ENCODE peak calls at places on chromosomes 1 and 21, in five cellular contexts. G is endothelial cell of umbilical vein, F is aorta, E is A549, B is brain microvascular endothelial cell. M is an unnamed sample.

GRCh38 chr1:151942882-151943281 is 33.6 kb upstream of the THEM4 start:
- DNase-seq in E (no peak), G (no peak), F (no peak), B (peak; percentile 14), M (no peak)

GRCh38 chr1:38152351-38153082 is 105.9 kb upstream of the POU3F1 start:
- DNase-seq in B (no peak), F (no peak), G (no peak), E (no peak), M (no peak)

GRCh38 chr1:155126494-155127104 is 1.1 kb upstream of the EFNA1 start:
- DNase-seq in B (peak; percentile 38), E (no peak), F (no peak), G (peak; percentile 29), M (peak; percentile 56)

GRCh38 chr1:29958271-29958670 is 721.9 kb downstream of the PTPRU start:
- DNase-seq in B (no peak), E (no peak), F (no peak), G (no peak), M (no peak)

GRCh38 chr21:36706951-36707762 is 8.2 kb downstream of the SIM2 start:
- DNase-seq in F (peak; percentile 57), B (no peak), G (no peak), E (no peak), M (no peak)

GRCh38 chr21:42546433-42546832 is 32.8 kb downstream of the SLC37A1 start:
- DNase-seq in F (peak; percentile 65), G (no peak), B (no peak), E (no peak), M (no peak)

GRCh38 chr1:8874230-8875201 is 4.0 kb downstream of the ENO1 start:
- DNase-seq in F (peak; percentile 62), B (no peak), G (no peak), E (no peak), M (no peak)

GRCh38 chr1:161382214-161383019 is 14.7 kb upstream of the CFAP126 start:
- DNase-seq in B (peak; percentile 79), G (peak; percentile 80), F (no peak), E (peak; percentile 58), M (no peak)

GRCh38 chr1:111920221-111921024 is 69.0 kb downstream of the KCND3 start:
- DNase-seq in G (no peak), E (no peak), F (peak; percentile 82), B (peak; percentile 6), M (no peak)

GRCh38 chr1:113808450-113809195 is 3.7 kb downstream of the RSBN1 start:
- DNase-seq in E (no peak), B (no peak), F (no peak), G (peak; percentile 9), M (no peak)

GRCh38 chr1:242208021-242208420 is 209.1 kb upstream of the MAP1LC3C start:
- DNase-seq in G (no peak), E (no peak), B (no peak), F (no peak), M (no peak)

GRCh38 chr1:9691726-9692125 is 40.2 kb downstream of the PIK3CD start:
- DNase-seq in B (no peak), E (no peak), F (no peak), G (no peak), M (no peak)

GRCh38 chr1:183178490-183178889 is 7.6 kb upstream of the LAMC2 start:
- DNase-seq in F (no peak), E (no peak), B (peak; percentile 20), G (no peak), M (no peak)

GRCh38 chr1:3483801-3484444 is 29.5 kb downstream of the ARHGEF16 start:
- DNase-seq in B (no peak), G (peak; percentile 25), F (no peak), E (peak; percentile 23), M (peak; percentile 71)

GRCh38 chr1:33086384-33086850 is 5.5 kb downstream of the AZIN2 start:
- DNase-seq in G (peak; percentile 77), F (peak; percentile 89), B (peak; percentile 79), E (peak; percentile 33), M (peak; percentile 86)

GRCh38 chr21:46354518-46354917 is 30.6 kb downstream of the PCNT start:
- DNase-seq in E (no peak), B (no peak), F (no peak), G (no peak), M (no peak)

GRCh38 chr1:67441183-67441582 is 11.0 kb upstream of the SERBP1 start:
- DNase-seq in B (peak; percentile 65), E (no peak), F (peak; percentile 81), G (peak; percentile 80), M (no peak)

GRCh38 chr21:39843483-39843882 is 23.8 kb upstream of the PCP4 start:
- DNase-seq in G (no peak), E (no peak), F (no peak), B (no peak), M (no peak)

GRCh38 chr1:218108034-218108433 is 177.1 kb upstream of the RRP15 start:
- DNase-seq in G (no peak), B (no peak), E (no peak), F (no peak), M (no peak)

GRCh38 chr1:119659628-119660027 is 11.6 kb upstream of the ZNF697 start:
- DNase-seq in G (no peak), E (no peak), F (no peak), B (no peak), M (no peak)

GRCh38 chr1:227541796-227542152 is 21.6 kb upstream of the ZNF678 start:
- DNase-seq in E (no peak), B (no peak), G (no peak), F (no peak), M (no peak)

GRCh38 chr1:2248127-2248826 is 20.2 kb downstream of the SKI start:
- DNase-seq in B (no peak), G (no peak), E (no peak), F (no peak), M (no peak)

GRCh38 chr1:2247760-2248126 is 19.6 kb downstream of the SKI start:
- DNase-seq in F (no peak), G (no peak), B (no peak), E (no peak), M (peak; percentile 49)

GRCh38 chr1:2248854-2249558 is 20.9 kb downstream of the SKI start:
- DNase-seq in F (no peak), B (no peak), G (no peak), E (no peak), M (no peak)

GRCh38 chr1:2250721-2251281 is 22.7 kb downstream of the SKI start:
- DNase-seq in F (no peak), G (no peak), B (no peak), E (no peak), M (peak; percentile 17)

DNA sequence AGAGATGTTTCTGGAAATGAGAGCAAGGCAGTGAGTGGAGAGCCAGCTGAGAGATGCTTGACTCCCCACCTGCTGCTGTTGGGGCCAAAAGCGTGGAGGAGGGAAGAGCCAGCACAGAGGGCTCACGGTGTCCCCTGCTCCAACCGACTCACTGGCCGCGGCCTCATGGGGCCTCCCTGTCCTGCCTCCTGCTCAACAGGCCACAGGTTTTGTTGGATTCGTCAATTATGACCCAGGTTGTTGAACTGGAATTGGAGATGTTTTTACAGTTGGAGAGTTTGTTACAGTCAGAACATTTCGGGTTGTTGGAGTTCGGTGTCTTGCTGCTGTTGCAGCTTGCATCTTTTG is 21.4 kb downstream of the SKI start:
- DNase-seq in F (no peak), E (no peak), G (no peak), B (no peak), M (no peak)
- H3K4me3 ChIP-seq in F (no peak overlapping the region), E (no peak overlapping the region), G (no peak overlapping the region), B (no peak overlapping the region), M (no peak overlapping the region)

GRCh38 chr21:27045281-27045985 is 78.5 kb upstream of the ADAMTS5 start:
- DNase-seq in B (no peak), G (no peak), F (no peak), E (no peak), M (no peak)
- H3K4me3 ChIP-seq in B (no peak overlapping the region), G (no peak overlapping the region), F (no peak overlapping the region), E (no peak overlapping the region), M (no peak overlapping the region)

GRCh38 chr1:152983743-152984142 is at the start of gene SPRR1A:
- DNase-seq in F (no peak), B (no peak), G (no peak), E (no peak), M (no peak)
- H3K4me3 ChIP-seq in F (no peak within 1 kb of the TSS), B (no peak within 1 kb of the TSS), G (no peak within 1 kb of the TSS), E (no peak within 1 kb of the TSS), M (no peak within 1 kb of the TSS)

DNA sequence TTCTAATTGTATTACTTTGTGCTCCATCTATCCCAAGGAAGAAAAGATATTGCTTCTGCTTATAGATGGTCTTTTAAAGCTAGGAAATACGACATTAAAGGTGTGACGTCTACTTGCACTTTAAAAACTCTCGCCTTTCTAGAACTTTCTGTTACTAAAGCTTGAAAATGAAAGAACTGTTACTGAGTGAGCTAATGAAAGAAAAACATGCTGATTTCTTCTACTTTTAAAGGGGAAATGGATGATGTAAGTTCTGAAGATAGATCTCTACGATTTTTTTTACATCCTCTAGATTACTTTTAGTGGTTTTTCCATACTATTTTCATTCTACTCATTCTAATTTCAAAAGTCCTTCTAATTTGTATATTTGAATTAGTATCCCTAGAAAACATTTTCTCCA is 387.5 kb downstream of the USP25 start:
- DNase-seq in B (no peak), E (no peak), F (no peak), G (peak; percentile 74), M (no peak)
- H3K4me3 ChIP-seq in B (no peak overlapping the region), E (no peak overlapping the region), F (no peak overlapping the region), G (peak overlapping the region; percentile 45), M (no peak overlapping the region)

DNA sequence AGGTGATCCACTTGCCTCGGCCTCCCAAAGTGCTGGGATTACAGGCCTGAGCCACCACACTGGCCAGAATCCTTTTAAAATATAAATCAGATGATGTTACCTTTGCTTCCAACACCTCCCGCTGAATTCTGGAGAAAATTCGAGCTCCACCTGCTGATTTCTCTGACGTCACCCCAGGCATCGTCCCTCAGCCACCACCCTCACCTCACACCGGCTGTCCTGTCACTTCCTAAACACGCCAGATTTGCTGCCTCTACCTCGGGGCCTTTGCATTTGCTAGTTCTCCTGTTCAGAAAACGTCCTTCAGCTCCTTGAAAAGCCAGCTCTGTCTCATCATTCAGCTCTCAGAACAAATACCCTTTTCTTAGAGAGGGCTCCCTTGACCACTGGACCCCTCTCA is 57.9 kb downstream of the FBXO2 start:
- DNase-seq in F (no peak), G (no peak), E (no peak), B (no peak), M (no peak)
- H3K4me3 ChIP-seq in F (no peak overlapping the region), G (no peak overlapping the region), E (no peak overlapping the region), B (no peak overlapping the region), M (no peak overlapping the region)

GRCh38 chr1:62208970-62209369 is 14.3 kb downstream of the L1TD1 start:
- DNase-seq in E (no peak), B (no peak), G (no peak), F (no peak), M (no peak)
- H3K4me3 ChIP-seq in E (no peak overlapping the region), B (no peak overlapping the region), G (no peak overlapping the region), F (no peak overlapping the region), M (no peak overlapping the region)

DNA sequence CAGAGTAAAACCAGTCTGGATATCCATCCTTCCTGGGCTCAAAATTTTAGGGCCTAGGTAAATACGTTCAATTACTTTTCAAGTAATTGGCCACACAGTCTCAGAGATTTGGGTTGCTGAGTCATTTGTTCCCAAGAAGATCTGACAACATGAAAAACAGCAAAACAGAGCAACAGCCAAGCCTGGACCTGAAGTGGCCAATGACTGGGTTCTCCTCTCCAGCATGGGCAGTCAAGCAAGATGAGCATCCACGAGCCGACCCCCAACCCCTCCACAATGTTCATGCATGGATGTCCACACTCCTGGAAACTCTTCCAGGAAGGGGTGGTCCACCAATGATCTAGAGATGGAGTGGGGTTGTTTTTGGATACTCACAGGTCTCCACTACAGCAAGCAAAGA is 72.8 kb downstream of the CD46 start:
- DNase-seq in G (no peak), B (peak; percentile 26), E (no peak), F (no peak), M (peak; percentile 32)
- H3K4me3 ChIP-seq in G (no peak overlapping the region), B (no peak overlapping the region), E (no peak overlapping the region), F (no peak overlapping the region), M (peak overlapping the region; percentile 83)

GRCh38 chr21:33265664-33266049 is 510 bp upstream of the IL10RB start:
- DNase-seq in G (no peak), F (no peak), B (no peak), E (no peak), M (peak; percentile 65)
- H3K4me3 ChIP-seq in G (peak overlapping the region; percentile 77), F (peak overlapping the region; percentile 57), B (peak overlapping the region; percentile 82), E (peak overlapping the region; percentile 81), M (peak overlapping the region; percentile 87)